ENCODE peak calls at places on chromosomes 4 and X, in six cellular contexts. D is mesenchymal stem cell, Y is astrocyte, T is SHP77, B is left ventricle myocardium inferior, M is H4. A is an unnamed sample.

GRCh38 chrX:74449322-74449936 is 28.1 kb downstream of the SLC16A2 start:
- DNase-seq in B (no peak), M (peak), T (no peak), D (no peak), Y (no peak), A (no peak)

GRCh38 chr4:77564231-77564630 is 41.4 kb upstream of the CXCL13 start:
- DNase-seq in B (no peak), D (no peak), T (no peak), Y (no peak), M (no peak), A (no peak)

GRCh38 chr4:121822796-121823504 is 733 bp downstream of the CCNA2 start:
- DNase-seq in B (no peak), T (no peak), D (peak), Y (peak), M (peak), A (peak)

GRCh38 chrX:20743054-20743453 is 476.3 kb upstream of the RPS6KA3 start:
- DNase-seq in B (no peak), D (no peak), T (no peak), Y (no peak), M (no peak), A (no peak)

GRCh38 chrX:11970935-11971334 is 167.3 kb upstream of the FRMPD4 start:
- DNase-seq in B (no peak), Y (peak), M (no peak), T (no peak), D (no peak), A (peak)

GRCh38 chrX:40278340-40279090 is 180.8 kb upstream of the BCOR start:
- DNase-seq in D (peak), M (peak), T (no peak), B (no peak), Y (peak), A (no peak)

GRCh38 chr4:15587649-15588048 is 67.5 kb downstream of the FBXL5 start:
- DNase-seq in Y (no peak), B (no peak), M (no peak), D (no peak), T (no peak), A (no peak)

GRCh38 chrX:114465689-114466088 is 118.2 kb upstream of the HTR2C start:
- DNase-seq in B (no peak), D (no peak), Y (no peak), T (no peak), M (no peak), A (no peak)

GRCh38 chr4:4421356-4421755 is 34.5 kb downstream of the NSG1 start:
- DNase-seq in B (no peak), T (no peak), M (no peak), D (no peak), Y (no peak), A (no peak)

GRCh38 chr4:109094061-109094460 is 208.4 kb downstream of the COL25A1 start:
- DNase-seq in T (no peak), B (no peak), D (no peak), Y (peak), M (no peak), A (no peak)

GRCh38 chr4:56674984-56675383 is 6.1 kb downstream of the HOPX start:
- DNase-seq in Y (peak), D (no peak), M (peak), T (no peak), B (no peak), A (peak)

GRCh38 chr4:13484749-13485345 is 707 bp upstream of the RAB28 start:
- DNase-seq in M (peak), T (peak), Y (peak), D (peak), B (no peak), A (peak)

GRCh38 chrX:23493941-23494374 is 159.3 kb downstream of the PTCHD1 start:
- DNase-seq in B (no peak), Y (peak), M (peak), T (no peak), D (no peak), A (peak)

GRCh38 chrX:19544693-19545305 is 29.5 kb upstream of the MAP3K15 start:
- DNase-seq in B (no peak), M (peak), T (peak), D (peak), Y (peak), A (peak)

GRCh38 chrX:69503835-69504625 is at the start of gene NALF2:
- DNase-seq in T (peak), M (no peak), D (peak), B (peak), Y (peak), A (peak)

GRCh38 chr4:82811838-82812672 is 13.5 kb upstream of the SCD5 start:
- DNase-seq in B (no peak), Y (peak), T (no peak), M (no peak), D (peak), A (peak)

GRCh38 chr4:175884048-175884447 is 72.0 kb upstream of the GPM6A start:
- DNase-seq in D (no peak), M (no peak), B (no peak), T (no peak), Y (peak), A (no peak)

GRCh38 chrX:20727447-20727846 is 460.7 kb upstream of the RPS6KA3 start:
- DNase-seq in B (no peak), Y (no peak), T (no peak), M (no peak), D (no peak), A (no peak)

GRCh38 chr4:79964715-79965345 is 108.2 kb downstream of the ANTXR2 start:
- DNase-seq in T (no peak), D (peak), M (no peak), B (no peak), Y (peak), A (no peak)

GRCh38 chrX:793216-793770 is 162.7 kb downstream of the SHOX start:
- DNase-seq in D (no peak), T (no peak), Y (no peak), B (no peak), M (no peak), A (no peak)

GRCh38 chr4:151788021-151788420 is 27.2 kb upstream of the GATB start:
- DNase-seq in D (no peak), B (no peak), T (no peak), Y (no peak), M (no peak), A (no peak)

GRCh38 chr4:10207116-10207515 is 90.5 kb upstream of the WDR1 start:
- DNase-seq in M (peak), D (no peak), B (no peak), Y (no peak), T (no peak), A (no peak)

GRCh38 chr4:62431513-62431912 is 1231.4 kb downstream of the ADGRL3 start:
- DNase-seq in B (no peak), M (no peak), Y (no peak), D (no peak), T (no peak), A (no peak)

GRCh38 chr4:119337010-119337409 is 15.1 kb upstream of the FABP2 start:
- DNase-seq in Y (no peak), T (no peak), D (no peak), M (peak), B (no peak), A (peak)

GRCh38 chr4:99436462-99436861 is 1.3 kb upstream of the ADH7 start:
- DNase-seq in Y (no peak), M (no peak), D (no peak), B (no peak), T (no peak), A (no peak)

GRCh38 chr4:153676984-153677383 is 7.1 kb upstream of the TLR2 start:
- DNase-seq in D (peak), M (peak), Y (peak), B (no peak), T (no peak), A (peak)

GRCh38 chr4:11189756-11190155 is 238.9 kb downstream of the HS3ST1 start:
- DNase-seq in Y (peak), T (no peak), M (no peak), B (no peak), D (no peak), A (no peak)

GRCh38 chrX:5415738-5416137 is 812.9 kb downstream of the NLGN4X start:
- DNase-seq in B (no peak), M (no peak), D (no peak), T (no peak), Y (no peak), A (no peak)

A was measured in dermis blood vessel endothelial cell.